ENCODE peak calls at places on chromosomes 16 and 17, in ten cellular contexts. One of them, this sample, is unnamed.

GRCh38 chr17:2237521-2237921 is 66.1 kb downstream of the SMG6 start:
- DNase-seq in GM23338: no peak
- DNase-seq in AG09309: no peak
- DNase-seq in BJ: no peak
- DNase-seq in neuronal stem cell: no peak
- DNase-seq in transverse colon: no peak
- DNase-seq in mucosa of descending colon: no peak
- DNase-seq in cardiac fibroblast: no peak
- DNase-seq in AG10803: peak
- DNase-seq in aorta: no peak
- DNase-seq in this sample: no peak

GRCh38 chr16:20348365-20349185 is 3.9 kb downstream of the UMOD start:
- DNase-seq in GM23338: peak
- DNase-seq in AG09309: no peak
- DNase-seq in BJ: no peak
- DNase-seq in neuronal stem cell: no peak
- DNase-seq in transverse colon: no peak
- DNase-seq in mucosa of descending colon: peak
- DNase-seq in cardiac fibroblast: no peak
- DNase-seq in AG10803: no peak
- DNase-seq in aorta: no peak
- DNase-seq in this sample: no peak

GRCh38 chr17:71849783-71850768 is 270.7 kb upstream of the SOX9 start:
- DNase-seq in GM23338: no peak
- DNase-seq in AG09309: no peak
- DNase-seq in BJ: no peak
- DNase-seq in neuronal stem cell: no peak
- DNase-seq in transverse colon: no peak
- DNase-seq in mucosa of descending colon: no peak
- DNase-seq in cardiac fibroblast: no peak
- DNase-seq in AG10803: no peak
- DNase-seq in aorta: no peak
- DNase-seq in this sample: no peak

GRCh38 chr16:58264961-58265479 is 29.8 kb downstream of the PRSS54 start:
- DNase-seq in GM23338: no peak
- DNase-seq in AG09309: peak
- DNase-seq in BJ: peak
- DNase-seq in neuronal stem cell: no peak
- DNase-seq in transverse colon: peak
- DNase-seq in mucosa of descending colon: peak
- DNase-seq in cardiac fibroblast: peak
- DNase-seq in AG10803: peak
- DNase-seq in aorta: no peak
- DNase-seq in this sample: no peak

GRCh38 chr16:84874004-84874435 is 54.2 kb downstream of the CRISPLD2 start:
- DNase-seq in GM23338: no peak
- DNase-seq in AG09309: no peak
- DNase-seq in BJ: no peak
- DNase-seq in neuronal stem cell: no peak
- DNase-seq in transverse colon: no peak
- DNase-seq in mucosa of descending colon: no peak
- DNase-seq in cardiac fibroblast: no peak
- DNase-seq in AG10803: no peak
- DNase-seq in aorta: no peak
- DNase-seq in this sample: no peak

GRCh38 chr17:40984226-40984625 is at the start of gene KRT40:
- DNase-seq in GM23338: no peak
- DNase-seq in AG09309: no peak
- DNase-seq in BJ: no peak
- DNase-seq in neuronal stem cell: no peak
- DNase-seq in transverse colon: no peak
- DNase-seq in mucosa of descending colon: no peak
- DNase-seq in cardiac fibroblast: no peak
- DNase-seq in AG10803: no peak
- DNase-seq in aorta: no peak
- DNase-seq in this sample: no peak

GRCh38 chr16:84463221-84463620 is 41.2 kb downstream of the MEAK7 start:
- DNase-seq in GM23338: no peak
- DNase-seq in AG09309: no peak
- DNase-seq in BJ: no peak
- DNase-seq in neuronal stem cell: no peak
- DNase-seq in transverse colon: no peak
- DNase-seq in mucosa of descending colon: no peak
- DNase-seq in cardiac fibroblast: no peak
- DNase-seq in AG10803: no peak
- DNase-seq in aorta: peak
- DNase-seq in this sample: no peak

GRCh38 chr17:66018786-66019185 is 173.1 kb downstream of the CEP112 start:
- DNase-seq in GM23338: no peak
- DNase-seq in AG09309: no peak
- DNase-seq in BJ: no peak
- DNase-seq in neuronal stem cell: no peak
- DNase-seq in transverse colon: no peak
- DNase-seq in mucosa of descending colon: no peak
- DNase-seq in cardiac fibroblast: no peak
- DNase-seq in AG10803: no peak
- DNase-seq in aorta: no peak
- DNase-seq in this sample: no peak

GRCh38 chr17:17537311-17538099 is 41.3 kb upstream of the RASD1 start:
- DNase-seq in GM23338: no peak
- DNase-seq in AG09309: no peak
- DNase-seq in BJ: no peak
- DNase-seq in neuronal stem cell: no peak
- DNase-seq in transverse colon: peak
- DNase-seq in mucosa of descending colon: peak
- DNase-seq in cardiac fibroblast: no peak
- DNase-seq in AG10803: no peak
- DNase-seq in aorta: no peak
- DNase-seq in this sample: no peak

GRCh38 chr16:57537194-57537505 is 779 bp upstream of the CCDC102A start:
- DNase-seq in GM23338: no peak
- DNase-seq in AG09309: no peak
- DNase-seq in BJ: no peak
- DNase-seq in neuronal stem cell: no peak
- DNase-seq in transverse colon: no peak
- DNase-seq in mucosa of descending colon: no peak
- DNase-seq in cardiac fibroblast: no peak
- DNase-seq in AG10803: no peak
- DNase-seq in aorta: no peak
- DNase-seq in this sample: no peak

GRCh38 chr17:35709874-35710273 is 21.6 kb upstream of the RASL10B start:
- DNase-seq in GM23338: no peak
- DNase-seq in AG09309: peak
- DNase-seq in BJ: peak
- DNase-seq in neuronal stem cell: no peak
- DNase-seq in transverse colon: no peak
- DNase-seq in mucosa of descending colon: no peak
- DNase-seq in cardiac fibroblast: peak
- DNase-seq in AG10803: peak
- DNase-seq in aorta: no peak
- DNase-seq in this sample: no peak

GRCh38 chr17:35705230-35705629 is 26.2 kb upstream of the RASL10B start:
- DNase-seq in GM23338: no peak
- DNase-seq in AG09309: no peak
- DNase-seq in BJ: no peak
- DNase-seq in neuronal stem cell: no peak
- DNase-seq in transverse colon: no peak
- DNase-seq in mucosa of descending colon: no peak
- DNase-seq in cardiac fibroblast: no peak
- DNase-seq in AG10803: no peak
- DNase-seq in aorta: no peak
- DNase-seq in this sample: no peak

GRCh38 chr17:35708149-35708548 is 23.3 kb upstream of the RASL10B start:
- DNase-seq in GM23338: no peak
- DNase-seq in AG09309: no peak
- DNase-seq in BJ: no peak
- DNase-seq in neuronal stem cell: no peak
- DNase-seq in transverse colon: no peak
- DNase-seq in mucosa of descending colon: no peak
- DNase-seq in cardiac fibroblast: no peak
- DNase-seq in AG10803: no peak
- DNase-seq in aorta: no peak
- DNase-seq in this sample: no peak

GRCh38 chr17:35705705-35706104 is 25.7 kb upstream of the RASL10B start:
- DNase-seq in GM23338: no peak
- DNase-seq in AG09309: no peak
- DNase-seq in BJ: no peak
- DNase-seq in neuronal stem cell: no peak
- DNase-seq in transverse colon: no peak
- DNase-seq in mucosa of descending colon: no peak
- DNase-seq in cardiac fibroblast: no peak
- DNase-seq in AG10803: no peak
- DNase-seq in aorta: no peak
- DNase-seq in this sample: no peak

GRCh38 chr17:35708951-35709350 is 22.5 kb upstream of the RASL10B start:
- DNase-seq in GM23338: no peak
- DNase-seq in AG09309: no peak
- DNase-seq in BJ: no peak
- DNase-seq in neuronal stem cell: no peak
- DNase-seq in transverse colon: no peak
- DNase-seq in mucosa of descending colon: no peak
- DNase-seq in cardiac fibroblast: no peak
- DNase-seq in AG10803: no peak
- DNase-seq in aorta: no peak
- DNase-seq in this sample: no peak
- H3K4me3 ChIP-seq in GM23338: no peak
- H3K4me3 ChIP-seq in AG09309: no peak
- H3K4me3 ChIP-seq in BJ: no peak
- H3K4me3 ChIP-seq in neuronal stem cell: no peak
- H3K4me3 ChIP-seq in transverse colon: no peak
- H3K4me3 ChIP-seq in mucosa of descending colon: no peak
- H3K4me3 ChIP-seq in cardiac fibroblast: no peak
- H3K4me3 ChIP-seq in AG10803: no peak
- H3K4me3 ChIP-seq in aorta: no peak
- H3K4me3 ChIP-seq in this sample: no peak

GRCh38 chr16:12089492-12090161 is 113.1 kb downstream of the SNX29 start:
- DNase-seq in GM23338: peak
- DNase-seq in AG09309: no peak
- DNase-seq in BJ: no peak
- DNase-seq in neuronal stem cell: no peak
- DNase-seq in transverse colon: peak
- DNase-seq in mucosa of descending colon: no peak
- DNase-seq in cardiac fibroblast: peak
- DNase-seq in AG10803: peak
- DNase-seq in aorta: peak
- DNase-seq in this sample: no peak
- H3K4me3 ChIP-seq in GM23338: peak
- H3K4me3 ChIP-seq in AG09309: no peak
- H3K4me3 ChIP-seq in BJ: no peak
- H3K4me3 ChIP-seq in neuronal stem cell: no peak
- H3K4me3 ChIP-seq in transverse colon: no peak
- H3K4me3 ChIP-seq in mucosa of descending colon: no peak
- H3K4me3 ChIP-seq in cardiac fibroblast: peak
- H3K4me3 ChIP-seq in AG10803: peak
- H3K4me3 ChIP-seq in aorta: no peak
- H3K4me3 ChIP-seq in this sample: no peak

GRCh38 chr16:81105946-81106345 is 9.8 kb upstream of the GCSH start:
- DNase-seq in GM23338: no peak
- DNase-seq in AG09309: no peak
- DNase-seq in BJ: no peak
- DNase-seq in neuronal stem cell: no peak
- DNase-seq in transverse colon: no peak
- DNase-seq in mucosa of descending colon: no peak
- DNase-seq in cardiac fibroblast: no peak
- DNase-seq in AG10803: no peak
- DNase-seq in aorta: no peak
- DNase-seq in this sample: no peak

GRCh38 chr16:81112453-81112852 is 16.3 kb upstream of the GCSH start:
- DNase-seq in GM23338: no peak
- DNase-seq in AG09309: no peak
- DNase-seq in BJ: no peak
- DNase-seq in neuronal stem cell: no peak
- DNase-seq in transverse colon: no peak
- DNase-seq in mucosa of descending colon: no peak
- DNase-seq in cardiac fibroblast: no peak
- DNase-seq in AG10803: no peak
- DNase-seq in aorta: no peak
- DNase-seq in this sample: no peak

GRCh38 chr16:81101702-81102101 is 5.5 kb upstream of the GCSH start:
- DNase-seq in GM23338: no peak
- DNase-seq in AG09309: no peak
- DNase-seq in BJ: no peak
- DNase-seq in neuronal stem cell: no peak
- DNase-seq in transverse colon: no peak
- DNase-seq in mucosa of descending colon: no peak
- DNase-seq in cardiac fibroblast: no peak
- DNase-seq in AG10803: no peak
- DNase-seq in aorta: no peak
- DNase-seq in this sample: no peak

GRCh38 chr16:81106826-81107503 is 10.8 kb upstream of the GCSH start:
- DNase-seq in GM23338: no peak
- DNase-seq in AG09309: no peak
- DNase-seq in BJ: no peak
- DNase-seq in neuronal stem cell: no peak
- DNase-seq in transverse colon: no peak
- DNase-seq in mucosa of descending colon: no peak
- DNase-seq in cardiac fibroblast: no peak
- DNase-seq in AG10803: peak
- DNase-seq in aorta: peak
- DNase-seq in this sample: no peak

GRCh38 chr16:81107506-81107905 is 11.3 kb upstream of the GCSH start:
- DNase-seq in GM23338: no peak
- DNase-seq in AG09309: no peak
- DNase-seq in BJ: no peak
- DNase-seq in neuronal stem cell: no peak
- DNase-seq in transverse colon: no peak
- DNase-seq in mucosa of descending colon: no peak
- DNase-seq in cardiac fibroblast: no peak
- DNase-seq in AG10803: no peak
- DNase-seq in aorta: peak
- DNase-seq in this sample: no peak
- H3K4me3 ChIP-seq in GM23338: no peak
- H3K4me3 ChIP-seq in AG09309: no peak
- H3K4me3 ChIP-seq in BJ: no peak
- H3K4me3 ChIP-seq in neuronal stem cell: no peak
- H3K4me3 ChIP-seq in transverse colon: no peak
- H3K4me3 ChIP-seq in mucosa of descending colon: no peak
- H3K4me3 ChIP-seq in cardiac fibroblast: no peak
- H3K4me3 ChIP-seq in AG10803: no peak
- H3K4me3 ChIP-seq in aorta: no peak
- H3K4me3 ChIP-seq in this sample: no peak

GRCh38 chr17:81902653-81903414 is 796 bp downstream of the NPB start:
- DNase-seq in GM23338: peak
- DNase-seq in AG09309: no peak
- DNase-seq in BJ: no peak
- DNase-seq in neuronal stem cell: no peak
- DNase-seq in transverse colon: no peak
- DNase-seq in mucosa of descending colon: no peak
- DNase-seq in cardiac fibroblast: no peak
- DNase-seq in AG10803: no peak
- DNase-seq in aorta: peak
- DNase-seq in this sample: no peak
- H3K4me3 ChIP-seq in GM23338: peak
- H3K4me3 ChIP-seq in AG09309: no peak
- H3K4me3 ChIP-seq in BJ: peak
- H3K4me3 ChIP-seq in neuronal stem cell: no peak
- H3K4me3 ChIP-seq in transverse colon: no peak
- H3K4me3 ChIP-seq in mucosa of descending colon: no peak
- H3K4me3 ChIP-seq in cardiac fibroblast: no peak
- H3K4me3 ChIP-seq in AG10803: no peak
- H3K4me3 ChIP-seq in aorta: no peak
- H3K4me3 ChIP-seq in this sample: no peak

GRCh38 chr17:1039119-1039507 is 42.2 kb downstream of the TIMM22 start:
- DNase-seq in GM23338: no peak
- DNase-seq in AG09309: no peak
- DNase-seq in BJ: no peak
- DNase-seq in neuronal stem cell: no peak
- DNase-seq in transverse colon: no peak
- DNase-seq in mucosa of descending colon: no peak
- DNase-seq in cardiac fibroblast: no peak
- DNase-seq in AG10803: no peak
- DNase-seq in aorta: no peak
- DNase-seq in this sample: no peak
- H3K4me3 ChIP-seq in GM23338: no peak
- H3K4me3 ChIP-seq in AG09309: no peak
- H3K4me3 ChIP-seq in BJ: no peak
- H3K4me3 ChIP-seq in neuronal stem cell: no peak
- H3K4me3 ChIP-seq in transverse colon: no peak
- H3K4me3 ChIP-seq in mucosa of descending colon: no peak
- H3K4me3 ChIP-seq in cardiac fibroblast: no peak
- H3K4me3 ChIP-seq in AG10803: no peak
- H3K4me3 ChIP-seq in aorta: no peak
- H3K4me3 ChIP-seq in this sample: no peak